ENCODE peak calls at places on chromosomes 6 and 20, in nine cellular contexts. W, I, B, Y, C, Z, M, T and U are unnamed samples.

GRCh38 chr20:48489046-48489463 is 338.7 kb downstream of the PREX1 start:
- DNase-seq in T (no peak), I (no peak), M (no peak), W (no peak), C (no peak), Z (no peak), B (no peak), Y (no peak), U (peak; percentile 63)

GRCh38 chr20:23370274-23370673 is 8.3 kb downstream of the GZF1 start:
- DNase-seq in M (no peak), Y (no peak), B (no peak), W (no peak), T (no peak), Z (no peak), I (no peak), C (no peak), U (no peak)

GRCh38 chr6:84777888-84778287 is 13.5 kb upstream of the TBX18 start:
- DNase-seq in W (no peak), C (no peak), Y (peak; percentile 37), I (no peak), B (no peak), T (no peak), Z (no peak), M (no peak), U (no peak)

GRCh38 chr6:45438849-45439406 is 61.2 kb upstream of the SUPT3H start:
- DNase-seq in Y (peak; percentile 94), B (no peak), Z (no peak), W (no peak), T (peak; percentile 88), M (no peak), I (no peak), C (no peak), U (no peak)

GRCh38 chr6:165817148-165817547 is 154.1 kb upstream of the PDE10A start:
- DNase-seq in C (no peak), Y (no peak), W (peak; percentile 15), I (no peak), T (no peak), M (no peak), B (no peak), Z (no peak), U (no peak)

GRCh38 chr6:14709066-14709670 is 536.7 kb upstream of the JARID2 start:
- DNase-seq in I (no peak), Y (peak; percentile 24), W (no peak), C (no peak), B (no peak), M (no peak), T (peak; percentile 27), Z (no peak), U (no peak)

GRCh38 chr6:99341862-99342455 is 7.5 kb downstream of the FAXC start:
- DNase-seq in B (no peak), Y (no peak), M (no peak), Z (no peak), T (no peak), W (no peak), I (no peak), C (no peak), U (no peak)

GRCh38 chr6:140441256-140441655 is 1066.8 kb upstream of the CITED2 start:
- DNase-seq in Y (peak; percentile 28), T (peak; percentile 67), Z (peak; percentile 76), B (peak; percentile 66), W (peak; percentile 74), I (peak; percentile 46), M (no peak), C (no peak), U (peak; percentile 59)

GRCh38 chr6:163745566-163746400 is 331.3 kb downstream of the QKI start:
- DNase-seq in M (no peak), B (no peak), W (peak; percentile 20), Z (no peak), C (peak; percentile 44), Y (peak; percentile 53), T (peak; percentile 50), I (no peak), U (peak; percentile 98)

GRCh38 chr6:10190042-10190441 is 224.8 kb downstream of the TFAP2A start:
- DNase-seq in W (no peak), C (no peak), B (no peak), M (no peak), I (no peak), Y (peak; percentile 29), T (no peak), Z (no peak), U (no peak)

GRCh38 chr6:30042476-30042875 is 18.6 kb upstream of the POLR1H start:
- DNase-seq in I (no peak), W (no peak), B (no peak), M (no peak), T (no peak), C (no peak), Z (no peak), Y (no peak), U (peak; percentile 62)

GRCh38 chr6:23775127-23775526 is 350.9 kb upstream of the NRSN1 start:
- DNase-seq in T (no peak), C (no peak), M (no peak), W (peak; percentile 4), I (no peak), B (no peak), Z (no peak), Y (no peak), U (no peak)

GRCh38 chr6:90015883-90016282 is 121.6 kb downstream of the GJA10 start:
- DNase-seq in W (no peak), Y (no peak), B (no peak), I (no peak), M (no peak), C (no peak), T (no peak), Z (no peak), U (no peak)

GRCh38 chr6:169966312-169967181 is 215.1 kb downstream of the ERMARD start:
- DNase-seq in T (no peak), W (no peak), M (no peak), Y (no peak), B (peak; percentile 58), I (peak; percentile 5), C (no peak), Z (no peak), U (no peak)

GRCh38 chr6:41216616-41217015 is 11.5 kb upstream of the TREML4 start:
- DNase-seq in Y (no peak), M (no peak), I (no peak), C (no peak), B (no peak), T (no peak), Z (no peak), W (no peak), U (no peak)

GRCh38 chr20:62989201-62989601 is 17.6 kb downstream of the BHLHE23 start:
- DNase-seq in Z (no peak), Y (no peak), W (no peak), M (no peak), B (no peak), T (no peak), I (no peak), C (no peak), U (no peak)

GRCh38 chr6:143068001-143068400 is 7.3 kb downstream of the AIG1 start:
- DNase-seq in Z (no peak), T (no peak), Y (no peak), I (no peak), W (no peak), C (no peak), B (no peak), M (no peak), U (no peak)

GRCh38 chr6:124026645-124027044 is 223.0 kb downstream of the NKAIN2 start:
- DNase-seq in Y (no peak), I (no peak), C (no peak), Z (no peak), W (no peak), B (no peak), M (no peak), T (no peak), U (no peak)

DNA sequence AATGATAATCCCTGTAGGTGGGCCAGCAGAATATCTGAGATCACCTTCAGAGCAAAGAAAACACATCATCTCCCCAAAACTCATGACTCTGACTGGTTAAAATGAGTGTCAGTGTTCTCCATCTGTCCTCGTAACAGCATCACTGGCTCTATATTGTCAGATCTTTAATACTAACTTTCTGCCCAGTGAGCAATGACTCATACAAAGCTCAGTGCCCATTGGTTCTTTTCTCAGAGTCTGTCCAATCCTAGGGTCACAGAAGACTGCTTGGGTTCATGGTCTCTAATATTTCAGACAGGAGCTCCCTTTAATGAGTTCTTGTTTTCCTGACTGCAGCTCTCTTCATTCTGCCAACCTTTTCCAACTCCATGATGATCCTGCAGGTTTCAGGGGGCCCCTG is 36.4 kb downstream of the HLA-DPB1 start:
- DNase-seq in M (peak; percentile 74), B (no peak), Y (peak; percentile 36), I (no peak), W (no peak), T (peak; percentile 55), Z (peak; percentile 12), C (no peak), U (no peak)
- H3K4me1 ChIP-seq in M (peaks cover 24% of the 10 kb centered on the region), B (peaks cover 6% of the 10 kb centered on the region), Y (no peaks in the 10 kb centered on the region), I (no peaks in the 10 kb centered on the region), W (peaks cover 2% of the 10 kb centered on the region), T (no peaks in the 10 kb centered on the region), Z (no peaks in the 10 kb centered on the region), C (peaks cover 2% of the 10 kb centered on the region), U (no peaks in the 10 kb centered on the region)

DNA sequence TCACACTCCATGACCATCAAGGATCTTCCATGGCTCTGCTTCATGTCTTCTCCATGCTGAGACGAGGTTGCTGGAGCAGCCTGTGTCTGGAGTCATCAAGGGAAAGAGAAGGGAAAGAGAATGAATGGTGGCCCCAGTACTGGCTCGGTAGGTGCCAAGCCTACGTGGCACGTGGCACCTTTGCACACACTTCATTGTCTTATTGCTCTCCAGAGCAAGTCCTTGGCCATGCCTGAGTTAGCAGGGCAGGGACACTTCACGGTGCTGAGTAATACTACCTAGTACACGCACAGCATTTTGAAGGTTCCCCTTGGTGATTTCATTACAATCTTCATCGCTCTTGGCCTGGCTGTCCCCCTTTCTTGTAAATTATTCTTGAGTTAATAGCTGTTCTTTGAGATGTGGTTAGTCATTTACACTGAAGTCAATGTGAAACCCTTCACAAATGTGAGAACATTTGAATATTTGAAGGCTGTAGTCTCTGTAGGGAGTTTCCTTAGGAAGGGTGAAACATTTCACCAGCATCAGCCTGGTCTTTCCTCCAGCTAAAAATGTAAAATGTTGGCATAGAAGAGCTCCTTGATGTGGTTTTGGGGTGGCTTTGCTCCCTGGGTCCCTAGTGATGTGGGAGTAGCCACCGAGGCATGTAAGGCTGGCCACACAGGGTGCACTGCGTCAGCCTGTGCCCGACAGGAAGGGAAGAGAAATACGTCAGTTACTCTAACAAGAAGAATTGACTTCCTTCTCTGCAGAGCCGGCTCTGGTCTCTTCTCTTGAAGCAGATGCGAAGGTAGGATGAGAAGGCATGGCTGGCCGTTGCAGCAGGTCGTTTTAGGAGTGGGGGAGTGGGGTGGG is at the start of gene SYTL3:
- DNase-seq in T (peak; percentile 47), C (no peak), Y (peak; percentile 48), W (no peak), Z (peak; percentile 93), B (peak; percentile 70), M (peak; percentile 41), I (peak; percentile 5), U (peak; percentile 39)
- H3K4me1 ChIP-seq in T (peaks cover 26% of the 10 kb centered on the region), C (no peaks in the 10 kb centered on the region), Y (peaks cover 37% of the 10 kb centered on the region), W (no peaks in the 10 kb centered on the region), Z (peaks cover 23% of the 10 kb centered on the region), B (peaks cover 15% of the 10 kb centered on the region), M (peaks cover 13% of the 10 kb centered on the region), I (peaks cover 7% of the 10 kb centered on the region), U (peaks cover 9% of the 10 kb centered on the region)

GRCh38 chr6:156857573-156857972 is 80.4 kb downstream of the ARID1B start:
- DNase-seq in Y (peak; percentile 68), I (no peak), M (no peak), C (no peak), W (no peak), Z (no peak), B (no peak), T (no peak), U (no peak)
- H3K4me1 ChIP-seq in Y (peaks cover 7% of the 10 kb centered on the region), I (peaks cover 15% of the 10 kb centered on the region), M (peaks cover 31% of the 10 kb centered on the region), C (peaks cover 13% of the 10 kb centered on the region), W (peaks cover 11% of the 10 kb centered on the region), Z (peaks cover 40% of the 10 kb centered on the region), B (peaks cover 43% of the 10 kb centered on the region), T (no peaks in the 10 kb centered on the region), U (peaks cover under 1% of the 10 kb centered on the region)

GRCh38 chr20:33671573-33672288 is 2.5 kb downstream of the NECAB3 start:
- DNase-seq in C (no peak), B (no peak), W (no peak), M (no peak), Z (no peak), T (no peak), Y (no peak), I (peak; percentile 15), U (no peak)
- H3K4me1 ChIP-seq in C (no peaks in the 10 kb centered on the region), B (peaks cover 57% of the 10 kb centered on the region), W (peaks cover 23% of the 10 kb centered on the region), M (peaks cover 69% of the 10 kb centered on the region), Z (peaks cover 51% of the 10 kb centered on the region), T (peaks cover 25% of the 10 kb centered on the region), Y (peaks cover 31% of the 10 kb centered on the region), I (peaks cover 23% of the 10 kb centered on the region), U (peaks cover 21% of the 10 kb centered on the region)